ENCODE peak calls at places on chromosome 1, in five cellular contexts. L is stimulated activated CD4-positive, alpha-beta T cell treated with anti-CD3 and anti-CD28 coated beads, Interleukin-12 subunit alpha, Interleukin-12 subunit beta, amount 100 ng/mL, for 24 hours; Z is chondrocyte; V is CD4-positive, alpha-beta T cell; B is HEK293T. Q is an unnamed sample.

GRCh38 chr1:159448181-159448580 is 8.7 kb downstream of the OR10J1 start:
- DNase-seq in L (no peak), Z (no peak), V (no peak), B (no peak), Q (no peak)

GRCh38 chr1:91555074-91555730 is 54.6 kb downstream of the CDC7 start:
- DNase-seq in L (no peak), Z (no peak), V (no peak), B (no peak), Q (no peak)

GRCh38 chr1:25572708-25573590 is 29.5 kb downstream of the LDLRAP1 start:
- DNase-seq in L (no peak), Z (no peak), V (peak; percentile 48), B (peak; percentile 80), Q (peak; percentile 26)

GRCh38 chr1:15178571-15179484 is 25.3 kb downstream of the TMEM51 start:
- DNase-seq in L (no peak), Z (peak; percentile 20), V (no peak), B (no peak), Q (no peak)

GRCh38 chr1:230368363-230368762 is 57.8 kb downstream of the PGBD5 start:
- DNase-seq in L (no peak), Z (no peak), V (no peak), B (no peak), Q (no peak)

GRCh38 chr1:93518516-93518915 is 70.6 kb downstream of the FNBP1L start:
- DNase-seq in L (no peak), Z (no peak), V (no peak), B (no peak), Q (no peak)

GRCh38 chr1:22414244-22414751 is 37.4 kb upstream of the ZBTB40 start:
- DNase-seq in L (no peak), Z (no peak), V (no peak), B (no peak), Q (no peak)

GRCh38 chr1:172270605-172271004 is 149.9 kb upstream of the C1orf105 start:
- DNase-seq in L (no peak), Z (no peak), V (no peak), B (no peak), Q (no peak)

GRCh38 chr1:89133747-89134146 is 7.8 kb upstream of the GBP2 start:
- DNase-seq in L (no peak), Z (no peak), V (no peak), B (no peak), Q (no peak)

GRCh38 chr1:62676606-62677356 is 11.4 kb downstream of the DOCK7 start:
- DNase-seq in L (no peak), Z (no peak), V (no peak), B (no peak), Q (no peak)

GRCh38 chr1:55612988-55613387 is 397.8 kb upstream of the USP24 start:
- DNase-seq in L (no peak), Z (no peak), V (no peak), B (no peak), Q (no peak)